ENCODE peak calls at places on chromosome 12, in eight cellular contexts. J is sigmoid colon, L is right lobe of liver, U is body of pancreas, F is NB4, G is lower leg skin, T is thyroid gland, Q is adrenal gland. B is an unnamed sample.

GRCh38 chr12:15477761-15478160 is 155.5 kb downstream of the PTPRO start:
- DNase-seq in J (no peak), U (no peak), Q (no peak), G (no peak), L (no peak), T (no peak), F (no peak), B (no peak)

GRCh38 chr12:69149262-69149661 is 90.1 kb upstream of the CPSF6 start:
- DNase-seq in F (no peak), T (no peak), U (no peak), L (no peak), G (no peak), Q (no peak), J (no peak), B (no peak)

GRCh38 chr12:124476011-124476400 is 91.4 kb downstream of the NCOR2 start:
- DNase-seq in T (no peak), F (no peak), Q (no peak), J (no peak), G (no peak), U (no peak), L (no peak), B (no peak)

GRCh38 chr12:121532503-121533390 is 48.1 kb downstream of the KDM2B start:
- DNase-seq in U (no peak), J (no peak), F (no peak), T (peak; percentile 28), Q (no peak), G (no peak), L (no peak), B (no peak)

GRCh38 chr12:128813883-128814282 is 9.9 kb downstream of the SLC15A4 start:
- DNase-seq in U (no peak), T (no peak), Q (no peak), G (no peak), J (peak; percentile 41), L (peak; percentile 34), F (no peak), B (no peak)

GRCh38 chr12:79367016-79367575 is 323.7 kb downstream of the PAWR start:
- DNase-seq in U (no peak), Q (no peak), T (no peak), F (no peak), J (no peak), L (no peak), G (no peak), B (no peak)

GRCh38 chr12:63302941-63303536 is 152.0 kb upstream of the AVPR1A start:
- DNase-seq in U (no peak), T (no peak), L (no peak), Q (no peak), J (no peak), G (no peak), F (no peak), B (no peak)

GRCh38 chr12:114790276-114790675 is 106.3 kb upstream of the TBX3 start:
- DNase-seq in F (no peak), L (no peak), G (no peak), T (no peak), J (no peak), U (no peak), Q (no peak), B (no peak)

GRCh38 chr12:80935076-80935475 is 2.7 kb downstream of the LIN7A start:
- DNase-seq in T (no peak), U (no peak), G (no peak), F (no peak), L (no peak), J (no peak), Q (no peak), B (no peak)

GRCh38 chr12:38823743-38824142 is 81.6 kb downstream of the CPNE8 start:
- DNase-seq in F (no peak), G (no peak), U (no peak), T (no peak), L (no peak), Q (no peak), J (no peak), B (no peak)

GRCh38 chr12:104864668-104865067 is 93.4 kb downstream of the SLC41A2 start:
- DNase-seq in J (no peak), G (no peak), U (no peak), F (peak; percentile 8), L (no peak), T (no peak), Q (no peak), B (no peak)

GRCh38 chr12:33192226-33192625 is 247.4 kb downstream of the SYT10 start:
- DNase-seq in Q (no peak), L (no peak), F (no peak), G (no peak), J (no peak), T (no peak), U (no peak), B (no peak)

GRCh38 chr12:98503343-98503592 is 12.1 kb upstream of the TMPO start:
- DNase-seq in G (peak; percentile 98), U (peak; percentile 90), F (peak; percentile 95), L (peak; percentile 80), J (peak; percentile 96), T (peak; percentile 91), Q (peak; percentile 93), B (peak; percentile 93)

GRCh38 chr12:66365718-66366485 is 63.6 kb downstream of the HELB start:
- DNase-seq in J (no peak), T (no peak), U (no peak), F (peak; percentile 39), L (no peak), Q (no peak), G (no peak), B (no peak)

GRCh38 chr12:132525011-132525832 is 35.3 kb downstream of the FBRSL1 start:
- DNase-seq in T (no peak), G (no peak), F (no peak), L (no peak), J (no peak), U (no peak), Q (peak; percentile 61), B (no peak)

GRCh38 chr12:95412826-95413311 is 61.1 kb upstream of the METAP2 start:
- DNase-seq in J (no peak), G (no peak), F (no peak), U (no peak), T (peak; percentile 9), Q (peak; percentile 10), L (no peak), B (no peak)

DNA sequence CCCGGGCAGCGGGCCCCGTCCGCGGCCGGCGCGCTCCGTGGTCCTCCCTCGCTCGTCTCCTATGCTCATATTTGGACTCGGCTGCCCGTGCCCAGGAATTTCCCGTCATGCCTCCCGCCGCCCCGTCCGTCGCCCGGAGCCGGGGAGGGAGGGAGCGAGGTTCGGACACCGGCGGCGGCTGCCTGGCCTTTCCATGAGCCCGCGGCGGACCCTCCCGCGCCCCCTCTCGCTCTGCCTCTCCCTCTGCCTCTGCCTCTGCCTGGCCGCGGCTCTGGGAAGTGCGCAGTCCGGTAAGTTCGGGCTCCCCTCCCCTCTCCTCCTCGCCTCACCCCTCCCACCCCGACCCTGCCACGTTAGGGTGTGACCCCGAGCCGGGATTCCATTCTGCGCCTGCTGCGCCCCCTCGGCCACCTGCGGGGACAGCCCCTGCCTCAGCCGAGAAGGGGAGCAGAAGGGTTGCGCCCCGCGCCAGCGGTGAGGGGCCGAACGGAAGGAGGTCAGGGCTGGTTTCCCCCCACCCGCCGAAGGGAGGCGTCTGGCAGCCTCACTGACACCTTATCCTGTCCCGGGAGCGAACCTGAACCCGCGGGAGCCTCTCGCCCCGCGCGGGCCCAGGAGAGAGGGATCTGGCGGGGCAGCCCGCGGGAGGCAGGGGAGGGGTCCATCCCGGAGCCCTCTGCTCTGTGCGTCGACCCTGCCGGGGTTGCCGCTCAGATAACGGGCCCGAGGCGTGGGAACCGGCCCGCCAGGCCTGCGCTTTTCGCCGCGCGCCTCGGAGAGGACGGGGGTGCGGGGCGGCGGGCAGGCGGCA is at the start of gene MSRB3:
- DNase-seq in G (peak; percentile 91), F (peak; percentile 80), U (peak; percentile 61), T (peak; percentile 75), Q (peak; percentile 40), J (peak; percentile 92), L (peak; percentile 65), B (peak; percentile 85)
- TF ChIP-seq POLR2A in G (no peak), F (no peak), U (peak; percentile 35), T (no peak), Q (no peak), J (peak; percentile 89), L (no peak), B (no peak)

GRCh38 chr12:74747305-74747704 is 209.7 kb downstream of the ATXN7L3B start:
- DNase-seq in L (no peak), T (no peak), F (peak; percentile 12), G (no peak), J (no peak), Q (no peak), U (no peak), B (no peak)
- TF ChIP-seq CTCF in L (no peak), T (no peak), F (no peak), G (no peak), J (no peak), Q (no peak), U (no peak), B (no peak)

DNA sequence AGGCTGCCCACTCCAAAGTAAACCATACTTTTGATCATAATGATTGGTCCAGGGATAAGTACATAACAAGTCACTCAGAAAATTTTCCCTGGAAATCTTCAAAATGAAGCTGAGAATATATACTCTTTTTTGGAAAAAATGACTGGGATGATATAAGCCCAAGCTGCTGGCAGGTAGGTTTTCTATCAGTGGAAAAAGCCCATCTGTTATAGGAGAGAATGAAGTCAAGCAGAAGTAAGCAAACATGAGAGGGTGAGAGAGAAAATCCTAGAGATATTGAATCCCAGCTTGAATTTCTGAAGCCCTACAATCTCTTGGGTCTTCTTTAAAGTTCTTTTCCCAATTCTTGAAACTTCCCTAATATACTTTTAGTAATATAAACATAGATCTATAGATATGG is 37.3 kb upstream of the ZDHHC17 start:
- DNase-seq in F (no peak), U (no peak), J (no peak), L (no peak), Q (no peak), T (no peak), G (no peak), B (no peak)
- TF ChIP-seq POLR2A in F (no peak), U (no peak), J (no peak), L (no peak), Q (no peak), T (no peak), G (no peak), B (no peak)

GRCh38 chr12:823043-823698 is 70.8 kb downstream of the WNK1 start:
- DNase-seq in F (peak; percentile 88), Q (no peak), L (no peak), G (no peak), U (no peak), T (no peak), J (no peak), B (no peak)

GRCh38 chr12:820336-820735 is 68.0 kb downstream of the WNK1 start:
- DNase-seq in L (no peak), T (no peak), F (no peak), Q (no peak), J (no peak), U (no peak), G (no peak), B (no peak)

GRCh38 chr12:817941-818600 is 65.7 kb downstream of the WNK1 start:
- DNase-seq in Q (no peak), J (no peak), F (no peak), G (no peak), U (no peak), T (peak; percentile 53), L (no peak), B (no peak)

DNA sequence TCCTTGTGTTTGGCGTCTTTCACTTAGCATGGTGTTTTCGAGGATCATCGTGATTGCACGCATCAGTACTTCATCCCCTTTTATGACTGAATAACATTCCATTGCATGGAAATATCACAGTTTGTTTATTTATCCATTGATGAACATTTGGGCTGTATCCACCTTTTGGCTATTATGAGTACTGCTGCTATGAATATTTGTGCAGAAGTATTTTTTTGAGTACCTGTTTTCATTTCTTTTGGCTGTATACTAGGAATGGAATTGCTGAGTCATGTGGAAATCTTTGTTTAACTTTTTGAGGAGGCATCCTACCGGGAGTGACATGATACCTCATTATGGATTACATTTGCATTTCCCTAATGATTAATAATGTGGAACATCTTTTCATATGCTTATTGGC is 66.4 kb downstream of the WNK1 start:
- DNase-seq in T (no peak), F (no peak), L (no peak), Q (no peak), G (no peak), U (no peak), J (no peak), B (no peak)
- TF ChIP-seq CTCF in T (peak; percentile 29), F (no peak), L (no peak), Q (peak; percentile 17), G (no peak), U (no peak), J (no peak), B (no peak)